ENCODE peak calls at places on chromosomes 3 and 15, in eight cellular contexts. B, F, Q, O, V, U, K and I are unnamed samples.

GRCh38 chr3:176005564-176005963 is 1146.4 kb downstream of the NAALADL2 start:
- DNase-seq in B (no peak), F (no peak), Q (no peak), O (no peak), V (no peak), U (no peak), K (no peak), I (no peak)

GRCh38 chr3:105885261-105885660 is 16.4 kb upstream of the CBLB start:
- DNase-seq in B (no peak), F (no peak), Q (no peak), O (no peak), V (no peak), U (no peak), K (no peak), I (no peak)

GRCh38 chr3:65535260-65535659 is 503.5 kb downstream of the MAGI1 start:
- DNase-seq in B (no peak), F (no peak), Q (no peak), O (no peak), V (no peak), U (no peak), K (no peak), I (no peak)

GRCh38 chr15:22930782-22931484 is 49.2 kb downstream of the CYFIP1 start:
- DNase-seq in B (peak; percentile 27), F (no peak), Q (no peak), O (no peak), V (no peak), U (peak; percentile 40), K (no peak), I (no peak)

GRCh38 chr15:69893863-69894262 is 203.9 kb downstream of the TLE3 start:
- DNase-seq in B (peak; percentile 60), F (peak; percentile 36), Q (peak; percentile 30), O (no peak), V (no peak), U (no peak), K (no peak), I (peak; percentile 25)

GRCh38 chr15:63909819-63910437 is 76.2 kb upstream of the HERC1 start:
- DNase-seq in B (peak; percentile 53), F (peak; percentile 78), Q (peak; percentile 63), O (no peak), V (no peak), U (no peak), K (no peak), I (no peak)

GRCh38 chr3:11600501-11601282 is 43.0 kb downstream of the VGLL4 start:
- DNase-seq in B (peak; percentile 100), F (peak; percentile 94), Q (peak; percentile 96), O (peak; percentile 84), V (peak; percentile 78), U (peak; percentile 99), K (peak; percentile 61), I (peak; percentile 86)

GRCh38 chr3:13111173-13111873 is 38.1 kb upstream of the IQSEC1 start:
- DNase-seq in B (no peak), F (no peak), Q (no peak), O (no peak), V (no peak), U (peak; percentile 87), K (no peak), I (no peak)

GRCh38 chr3:77709158-77709557 is 669.3 kb downstream of the ROBO2 start:
- DNase-seq in B (no peak), F (no peak), Q (no peak), O (no peak), V (no peak), U (no peak), K (no peak), I (no peak)

GRCh38 chr3:194321666-194322640 is 29.2 kb downstream of the CPN2 start:
- DNase-seq in B (no peak), F (no peak), Q (no peak), O (no peak), V (no peak), U (peak; percentile 66), K (peak; percentile 56), I (no peak)

GRCh38 chr3:194320744-194321243 is 30.3 kb downstream of the CPN2 start:
- DNase-seq in B (no peak), F (no peak), Q (no peak), O (peak; percentile 83), V (no peak), U (no peak), K (no peak), I (no peak)

GRCh38 chr3:194322701-194323174 is 28.4 kb downstream of the CPN2 start:
- DNase-seq in B (peak; percentile 55), F (peak; percentile 78), Q (peak; percentile 49), O (peak; percentile 50), V (no peak), U (peak; percentile 98), K (peak; percentile 91), I (no peak)

GRCh38 chr3:194318511-194319161 is 32.5 kb downstream of the CPN2 start:
- DNase-seq in B (no peak), F (no peak), Q (no peak), O (no peak), V (no peak), U (peak; percentile 25), K (no peak), I (no peak)

DNA sequence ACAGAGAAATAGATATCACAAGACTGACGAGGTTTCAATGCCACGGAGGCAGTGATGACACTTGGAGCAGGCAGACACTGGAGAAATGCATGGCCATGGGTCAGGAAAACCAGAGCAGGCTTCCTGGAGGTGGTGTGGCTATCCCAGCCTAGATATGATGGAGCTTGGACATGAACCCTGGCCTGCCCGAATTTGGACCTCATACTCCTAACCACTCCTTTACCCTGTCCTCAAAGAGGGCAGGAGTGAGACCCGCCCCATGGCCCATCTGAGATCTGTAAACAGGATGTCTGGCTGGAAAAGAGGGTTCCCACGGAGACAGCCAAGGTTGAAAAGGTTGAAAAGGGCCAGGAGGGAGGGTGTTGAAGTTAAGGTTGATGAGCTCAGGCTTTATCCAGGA is 31.0 kb downstream of the CPN2 start:
- DNase-seq in B (no peak), F (no peak), Q (no peak), O (peak; percentile 50), V (no peak), U (no peak), K (no peak), I (no peak)
- H2AFZ ChIP-seq in B (no peak overlapping the region), F (no peak overlapping the region), Q (no peak overlapping the region), O (no peak overlapping the region), V (no peak overlapping the region), U (no peak overlapping the region), K (no peak overlapping the region), I (no peak overlapping the region)

DNA sequence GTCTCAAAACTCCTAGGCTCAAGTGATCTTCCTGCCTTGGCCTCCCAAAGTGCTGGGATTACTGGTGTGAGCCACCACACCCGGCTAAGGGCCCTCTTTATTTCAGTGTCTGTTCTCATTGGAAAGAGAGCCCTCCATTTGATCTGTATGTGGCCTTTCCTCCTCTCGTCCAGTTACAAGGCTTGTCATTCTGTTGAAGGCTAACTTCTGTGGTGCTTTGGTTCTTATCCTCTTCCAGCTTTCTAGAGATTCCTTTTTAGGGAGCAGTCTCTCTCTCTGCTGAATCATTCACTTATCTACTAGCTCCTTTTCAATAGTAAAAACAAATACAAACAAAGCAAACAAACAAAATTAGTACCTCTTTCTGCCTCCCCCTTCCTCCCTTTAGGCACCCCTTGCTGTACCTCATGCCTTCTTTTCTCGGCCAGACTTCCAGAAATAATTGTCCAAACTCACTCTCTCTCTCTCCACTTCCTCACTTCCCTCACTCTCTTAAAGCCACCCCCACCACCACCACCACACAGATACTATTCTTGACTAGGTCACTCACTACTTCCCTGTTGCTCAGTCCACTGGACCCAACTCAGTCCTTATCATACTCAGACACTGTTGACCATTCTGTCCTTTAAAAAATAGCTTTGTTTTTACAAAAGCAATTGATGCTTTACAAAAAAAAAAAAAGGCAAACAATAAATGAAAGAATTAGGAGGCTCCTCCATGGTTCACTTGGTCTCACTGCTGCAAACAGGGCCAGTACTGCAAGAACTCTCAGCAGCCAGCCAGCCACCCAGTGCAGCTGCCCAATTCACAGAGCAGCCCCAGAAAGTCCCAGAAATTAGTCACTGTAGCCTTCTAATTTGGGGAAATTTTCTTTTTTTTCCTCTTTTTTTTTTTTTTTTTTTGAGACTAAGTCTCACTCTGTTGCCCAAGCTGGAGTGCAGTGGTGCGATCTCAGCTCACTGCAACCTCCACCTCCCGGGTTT is 31.7 kb upstream of the RAB11A start:
- DNase-seq in B (no peak), F (no peak), Q (no peak), O (no peak), V (no peak), U (no peak), K (no peak), I (no peak)
- H3K4me1 ChIP-seq in B (peaks cover 5% of the 10 kb centered on the region), F (peaks cover 20% of the 10 kb centered on the region), Q (peaks cover 1% of the 10 kb centered on the region), O (peaks cover 79% of the 10 kb centered on the region), V (peaks cover 6% of the 10 kb centered on the region), U (peaks cover 14% of the 10 kb centered on the region), K (peaks cover 16% of the 10 kb centered on the region), I (peaks cover 14% of the 10 kb centered on the region)

GRCh38 chr3:46285931-46286330 is 43.7 kb downstream of the CCR3 start:
- DNase-seq in B (no peak), F (no peak), Q (no peak), O (no peak), V (no peak), U (no peak), K (no peak), I (no peak)
- H3K4me2 ChIP-seq in B (no peak overlapping the region), F (no peak overlapping the region), Q (no peak overlapping the region), O (no peak overlapping the region), V (no peak overlapping the region), U (no peak overlapping the region), K (no peak overlapping the region), I (no peak overlapping the region)

GRCh38 chr3:108200024-108200423 is 22.2 kb downstream of the IFT57 start:
- DNase-seq in B (no peak), F (no peak), Q (no peak), O (no peak), V (no peak), U (no peak), K (no peak), I (no peak)

GRCh38 chr3:108201258-108201657 is 21.0 kb downstream of the IFT57 start:
- DNase-seq in B (no peak), F (no peak), Q (no peak), O (no peak), V (no peak), U (no peak), K (no peak), I (no peak)

GRCh38 chr3:108202834-108203233 is 19.4 kb downstream of the IFT57 start:
- DNase-seq in B (peak; percentile 18), F (no peak), Q (no peak), O (no peak), V (no peak), U (no peak), K (no peak), I (no peak)

DNA sequence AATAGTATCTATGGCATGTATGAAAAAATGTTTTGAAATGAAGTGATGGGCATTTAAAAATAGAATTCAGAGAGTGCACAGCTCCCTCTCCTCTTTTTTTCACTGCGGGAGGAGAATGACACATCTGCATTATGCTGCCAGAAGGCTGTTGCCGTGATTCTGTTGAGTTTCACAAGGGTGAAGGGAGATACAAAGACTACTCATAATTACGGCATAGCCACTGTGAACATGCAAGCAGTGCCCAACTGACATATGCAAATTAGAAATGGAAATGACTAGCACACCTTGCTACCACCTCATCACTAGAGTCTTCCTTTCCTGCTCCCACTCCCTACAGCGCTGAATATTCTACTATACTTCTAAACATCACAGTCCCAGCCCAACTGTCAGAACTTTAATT is 20.1 kb downstream of the IFT57 start:
- DNase-seq in B (peak; percentile 53), F (no peak), Q (no peak), O (no peak), V (no peak), U (no peak), K (no peak), I (no peak)
- H2AFZ ChIP-seq in B (no peak overlapping the region), F (no peak overlapping the region), Q (no peak overlapping the region), O (no peak overlapping the region), V (no peak overlapping the region), U (no peak overlapping the region), K (no peak overlapping the region), I (no peak overlapping the region)